ENCODE peak calls at places on chromosomes 5 and 9, in eight cellular contexts. R is body of pancreas, E is esophagus squamous epithelium, Z is Peyer's patch, H is cardiac muscle cell, G is transverse colon, B is NT2/D1, P is tibial artery. L is an unnamed sample. For H3K9me3 and H3K4me1, the result is how much of the 10 kb centered on the place peaks cover.

GRCh38 chr9:131395027-131395744 is 1.3 kb downstream of the PRRC2B start:
- DNase-seq in Z (peak), H (no peak), R (peak), G (peak), B (no peak), P (no peak), E (no peak), L (peak)

GRCh38 chr5:180172447-180173197 is 36.4 kb downstream of the RASGEF1C start:
- DNase-seq in H (peak), B (no peak), R (peak), Z (no peak), E (no peak), P (no peak), G (no peak), L (no peak)

GRCh38 chr5:138632900-138633489 is 57.8 kb upstream of the HSPA9 start:
- DNase-seq in B (peak), Z (no peak), R (peak), H (peak), P (peak), G (peak), E (no peak), L (peak)

GRCh38 chr9:36956908-36957307 is 77.2 kb downstream of the PAX5 start:
- DNase-seq in B (no peak), H (no peak), Z (no peak), P (no peak), G (no peak), E (no peak), R (no peak), L (no peak)

GRCh38 chr5:143055596-143056330 is 285.6 kb downstream of the ARHGAP26 start:
- DNase-seq in G (no peak), B (no peak), E (no peak), P (no peak), R (no peak), H (no peak), Z (no peak), L (no peak)

GRCh38 chr9:121317737-121318630 is 50.0 kb downstream of the GSN start:
- DNase-seq in R (peak), E (no peak), G (no peak), Z (no peak), H (no peak), B (no peak), P (peak), L (no peak)

GRCh38 chr5:98301567-98301966 is 471.9 kb upstream of the RGMB start:
- DNase-seq in E (no peak), Z (no peak), P (no peak), B (no peak), H (no peak), R (no peak), G (no peak), L (no peak)

GRCh38 chr9:71058660-71059059 is 62.8 kb downstream of the TRPM3 start:
- DNase-seq in B (no peak), H (no peak), R (no peak), P (no peak), Z (no peak), E (no peak), G (no peak), L (no peak)

GRCh38 chr9:36665387-36665786 is 92.7 kb downstream of the MELK start:
- DNase-seq in H (no peak), B (no peak), R (no peak), E (no peak), G (no peak), P (no peak), Z (no peak), L (no peak)

GRCh38 chr9:69671904-69672827 is at the start of gene APBA1:
- DNase-seq in P (peak), E (no peak), G (peak), B (peak), H (peak), R (peak), Z (no peak), L (peak)

GRCh38 chr5:34534237-34535108 is 121.7 kb upstream of the RAI14 start:
- DNase-seq in R (no peak), G (no peak), Z (no peak), H (no peak), E (no peak), B (no peak), P (no peak), L (no peak)

GRCh38 chr9:94922691-94923107 is 196.2 kb downstream of the AOPEP start:
- DNase-seq in H (no peak), Z (no peak), E (no peak), B (no peak), P (peak), G (no peak), R (no peak), L (no peak)

GRCh38 chr5:55438931-55439477 is 95.8 kb downstream of the PLPP1 start:
- DNase-seq in P (peak), E (no peak), B (no peak), Z (no peak), R (no peak), H (peak), G (peak), L (no peak)

GRCh38 chr9:123358181-123358894 is 2.3 kb downstream of the CRB2 start:
- DNase-seq in G (no peak), E (no peak), P (no peak), R (no peak), Z (no peak), H (no peak), B (no peak), L (no peak)

GRCh38 chr5:111935835-111936234 is 178.8 kb upstream of the NREP start:
- DNase-seq in B (peak), H (no peak), E (no peak), Z (no peak), R (no peak), G (no peak), P (no peak), L (no peak)

GRCh38 chr5:108881133-108881532 is 133.4 kb downstream of the FER start:
- DNase-seq in P (no peak), E (no peak), H (no peak), R (no peak), Z (no peak), G (no peak), B (no peak), L (no peak)
- H3K9me3 ChIP-seq in P (under half), E (under half), H (under half), R (under half), Z (under half), G (under half), B (under half), L (under half)

GRCh38 chr5:62342476-62342837 is 36.5 kb downstream of the KIF2A start:
- DNase-seq in P (no peak), G (no peak), E (no peak), H (no peak), B (no peak), R (no peak), Z (no peak), L (no peak)

GRCh38 chr5:62341783-62342475 is 35.9 kb downstream of the KIF2A start:
- DNase-seq in R (no peak), P (no peak), B (no peak), E (no peak), Z (no peak), H (no peak), G (no peak), L (peak)

GRCh38 chr5:62340979-62341378 is 35.0 kb downstream of the KIF2A start:
- DNase-seq in Z (no peak), G (no peak), R (no peak), P (no peak), H (no peak), B (no peak), E (no peak), L (no peak)

GRCh38 chr5:62343428-62343827 is 37.4 kb downstream of the KIF2A start:
- DNase-seq in R (no peak), B (no peak), E (no peak), G (no peak), Z (no peak), H (no peak), P (no peak), L (no peak)

DNA sequence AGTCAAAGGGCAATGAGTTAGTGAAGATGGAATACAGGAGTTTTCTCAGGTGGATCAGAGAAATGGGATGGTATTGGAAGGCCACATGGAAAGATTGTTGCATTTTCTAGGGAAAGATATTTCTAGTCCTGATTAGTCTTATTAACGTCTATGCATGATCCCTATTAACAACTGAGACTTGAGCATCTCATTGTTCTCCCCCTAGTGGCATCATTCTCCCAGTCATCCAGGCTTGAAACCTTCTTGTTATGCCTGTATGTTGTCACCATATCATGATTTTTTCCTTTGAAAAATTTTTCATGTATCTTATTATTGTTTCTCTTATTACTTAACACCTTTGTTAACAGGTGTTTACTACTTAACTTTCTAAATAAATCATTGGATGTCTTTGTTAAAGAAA is 34.4 kb downstream of the KIF2A start:
- DNase-seq in B (no peak), H (no peak), G (no peak), E (no peak), Z (no peak), R (no peak), P (no peak), L (peak)
- H3K4me1 ChIP-seq in B (under half), H (under half), G (under half), E (under half), Z (under half), R (under half), P (under half), L (under half)

GRCh38 chr5:133287500-133287899 is 235.7 kb downstream of the HSPA4 start:
- DNase-seq in R (peak), P (no peak), H (peak), B (peak), G (peak), Z (peak), E (no peak), L (no peak)
- H3K9me3 ChIP-seq in R (under half), P (under half), H (under half), B (under half), G (under half), Z (under half), E (under half), L (under half)

DNA sequence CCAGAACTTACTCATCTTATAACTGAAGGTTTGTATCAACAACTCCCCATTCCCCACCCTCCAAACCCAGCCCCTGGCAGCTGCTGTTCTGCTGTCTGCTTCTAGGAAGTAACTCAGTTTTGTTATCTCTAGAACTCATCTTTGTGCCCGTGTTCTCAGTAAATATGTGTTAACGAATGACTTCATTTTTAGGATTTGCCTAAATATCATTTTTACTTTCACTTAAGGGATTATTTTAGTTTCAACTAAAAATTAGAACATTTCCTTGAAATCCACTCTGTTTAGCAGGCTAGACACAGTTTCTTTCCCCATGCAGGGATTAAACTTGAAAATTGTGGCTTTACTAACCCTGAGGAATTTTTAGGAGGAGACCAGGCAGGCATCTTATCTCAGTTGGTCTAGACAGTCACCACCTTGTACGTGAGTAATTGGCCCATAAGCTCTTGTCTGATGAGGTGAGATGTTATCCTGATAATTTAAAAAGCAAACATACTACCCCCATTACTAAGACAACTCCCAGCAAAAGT is 68.2 kb upstream of the TNFAIP8 start:
- DNase-seq in R (no peak), E (no peak), P (no peak), Z (peak), B (no peak), G (no peak), H (no peak), L (no peak)
- H3K4me1 ChIP-seq in R (half or more), E (under half), P (under half), Z (under half), B (under half), G (under half), H (under half), L (half or more)

GRCh38 chr5:3119435-3119834 is 368.0 kb upstream of the IRX2 start:
- DNase-seq in P (no peak), H (no peak), G (no peak), Z (no peak), E (no peak), B (no peak), R (no peak), L (no peak)

GRCh38 chr5:3116366-3116765 is 364.9 kb upstream of the IRX2 start:
- DNase-seq in E (no peak), P (no peak), B (no peak), G (no peak), R (no peak), Z (no peak), H (no peak), L (no peak)

GRCh38 chr5:3120013-3120412 is 368.5 kb upstream of the IRX2 start:
- DNase-seq in R (no peak), E (no peak), B (no peak), H (no peak), G (no peak), P (no peak), Z (no peak), L (no peak)

GRCh38 chr5:3121813-3122212 is 370.3 kb upstream of the IRX2 start:
- DNase-seq in R (no peak), G (no peak), H (no peak), E (no peak), Z (no peak), P (no peak), B (no peak), L (no peak)

GRCh38 chr5:3118321-3118720 is 366.8 kb upstream of the IRX2 start:
- DNase-seq in E (no peak), Z (no peak), H (no peak), G (no peak), R (no peak), B (no peak), P (no peak), L (no peak)
- H3K9me3 ChIP-seq in E (under half), Z (under half), H (under half), G (under half), R (under half), B (under half), P (under half), L (under half)

DNA sequence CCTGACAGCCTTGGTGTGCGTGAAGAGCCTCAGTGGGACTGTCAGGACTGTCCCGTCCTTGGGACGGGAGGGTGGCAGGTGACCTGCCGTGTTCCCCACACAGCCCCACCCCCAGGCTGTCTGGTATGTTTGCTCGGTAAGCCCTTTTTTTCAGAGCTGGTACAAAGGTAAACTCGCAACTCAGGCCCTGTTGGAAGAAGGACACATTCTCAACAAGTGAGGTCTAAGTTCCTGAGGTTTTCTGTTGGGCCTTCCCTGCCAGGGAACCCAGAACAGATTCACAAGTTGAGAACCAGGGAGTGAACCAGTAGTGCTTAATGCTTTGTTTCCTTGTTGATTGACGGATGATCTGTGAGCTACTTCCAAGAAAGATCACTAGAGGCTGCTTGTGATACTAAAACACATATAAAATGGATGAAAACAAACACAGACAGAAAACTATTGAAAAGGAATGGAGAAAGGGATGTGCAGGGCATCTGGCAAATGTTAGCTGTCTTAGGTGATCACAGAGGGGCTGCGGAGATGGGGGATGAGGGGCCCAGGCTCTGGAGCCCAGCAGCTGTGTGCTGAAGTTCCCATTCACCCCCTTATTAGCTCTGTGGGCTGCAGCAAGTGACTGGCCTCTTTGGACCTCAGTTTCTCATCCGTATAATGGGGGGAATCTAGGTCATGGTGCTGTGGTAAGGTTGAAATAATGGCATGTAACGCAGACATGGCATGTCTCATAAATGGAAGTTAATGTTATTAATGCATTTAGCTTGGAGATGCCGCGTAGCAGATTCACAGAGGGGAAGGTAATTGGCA is 2.7 kb downstream of the NDST1 start:
- DNase-seq in P (no peak), Z (no peak), H (no peak), B (no peak), G (peak), R (peak), E (no peak), L (no peak)
- H3K4me1 ChIP-seq in P (under half), Z (under half), H (half or more), B (under half), G (half or more), R (half or more), E (half or more), L (under half)

DNA sequence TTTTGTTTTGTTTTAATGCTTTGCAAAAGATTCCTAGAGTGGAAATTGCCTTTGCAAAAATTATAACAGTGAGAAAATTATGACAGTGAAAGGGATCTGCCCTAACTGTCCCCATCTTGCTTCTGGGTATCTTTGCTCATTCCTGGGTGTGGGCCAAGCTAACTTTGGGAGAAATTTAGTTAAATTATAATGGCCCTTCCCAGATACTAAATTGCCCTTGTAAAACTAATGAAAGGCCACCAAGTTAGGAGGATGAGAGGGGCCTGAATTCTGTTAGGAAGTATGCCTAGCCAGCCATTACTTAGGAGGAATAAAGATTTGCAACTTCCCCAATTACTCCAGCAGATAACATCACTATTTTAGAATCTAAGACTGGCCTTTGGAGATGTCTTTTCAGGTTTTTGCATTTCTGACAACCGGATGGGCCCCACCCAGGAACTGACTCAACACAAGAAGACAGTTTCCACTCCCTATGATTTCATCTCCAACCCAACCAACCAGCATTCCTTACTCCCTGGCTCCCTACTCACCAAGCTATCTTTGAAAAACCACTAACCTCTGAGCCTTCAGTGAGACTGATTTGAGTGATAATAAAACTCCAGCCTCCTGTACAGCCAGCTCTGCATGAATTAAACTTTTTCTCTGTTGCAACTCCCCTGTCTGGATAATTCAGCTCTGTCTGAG is 7.1 kb upstream of the IL12B start:
- DNase-seq in B (no peak), P (no peak), G (no peak), R (no peak), E (no peak), Z (no peak), H (no peak), L (peak)
- H3K9me3 ChIP-seq in B (under half), P (under half), G (under half), R (under half), E (under half), Z (under half), H (under half), L (under half)

GRCh38 chr9:134415026-134415425 is 88.8 kb downstream of the RXRA start:
- DNase-seq in G (no peak), P (no peak), R (no peak), H (no peak), E (no peak), Z (no peak), B (no peak), L (no peak)

GRCh38 chr9:134411451-134412297 is 85.4 kb downstream of the RXRA start:
- DNase-seq in Z (no peak), E (no peak), H (no peak), P (no peak), R (no peak), B (no peak), G (no peak), L (no peak)

GRCh38 chr9:134412298-134412711 is 86.0 kb downstream of the RXRA start:
- DNase-seq in Z (no peak), G (no peak), R (no peak), H (no peak), P (no peak), B (no peak), E (no peak), L (no peak)

GRCh38 chr9:134413890-134414731 is 87.9 kb downstream of the RXRA start:
- DNase-seq in B (no peak), E (no peak), R (peak), P (no peak), G (peak), H (no peak), Z (no peak), L (no peak)

DNA sequence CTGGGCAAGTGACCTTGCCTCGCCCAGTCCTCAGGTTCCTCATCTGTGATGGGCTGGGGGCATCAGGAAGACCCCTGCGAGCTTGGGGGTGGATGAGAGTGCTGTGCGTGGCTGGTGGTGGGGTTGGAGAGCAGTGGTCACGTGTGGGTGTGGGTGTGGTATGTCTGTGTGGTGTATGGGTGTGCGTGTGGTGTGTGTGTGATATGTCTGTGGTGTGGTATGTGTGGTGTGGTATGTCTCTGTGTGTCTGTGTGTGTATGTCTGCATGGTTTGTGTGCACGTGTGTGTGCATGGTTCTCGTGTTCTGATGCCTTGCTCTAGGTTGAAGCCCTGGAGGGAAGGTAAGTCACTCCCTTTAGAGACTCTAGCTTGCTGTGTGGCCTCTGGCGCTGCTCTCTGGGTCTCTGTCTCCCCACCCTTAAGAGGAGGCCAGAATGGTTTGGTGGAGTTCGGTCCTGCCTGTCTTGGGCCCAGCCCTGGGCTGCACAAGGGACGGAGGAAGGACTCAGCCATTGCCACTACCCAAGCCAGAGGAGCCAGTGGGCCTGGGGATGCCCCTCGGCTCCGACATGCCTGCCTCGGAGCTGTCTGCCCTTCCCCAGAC is 87.0 kb downstream of the RXRA start:
- DNase-seq in P (no peak), R (no peak), H (no peak), Z (no peak), G (no peak), B (no peak), E (no peak), L (no peak)
- H3K4me1 ChIP-seq in P (under half), R (under half), H (under half), Z (under half), G (under half), B (under half), E (half or more), L (under half)

DNA sequence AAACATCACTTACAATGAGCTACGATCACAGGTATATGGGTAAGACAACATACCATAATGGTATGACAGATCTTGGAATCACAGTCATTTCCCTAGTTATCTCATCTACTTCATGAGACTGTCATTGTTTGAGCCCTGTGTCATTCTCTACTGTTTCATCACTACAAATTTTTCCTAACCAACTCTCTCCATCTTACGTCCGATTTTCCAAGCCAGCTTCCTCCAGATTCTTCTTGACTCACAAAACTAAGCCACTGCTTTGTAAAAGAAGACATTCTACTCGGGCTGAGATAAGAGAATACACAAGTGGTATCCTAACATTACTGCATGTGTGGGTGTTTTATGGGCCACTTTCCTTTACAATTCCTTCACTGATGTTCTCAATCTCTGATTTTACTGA is 49.6 kb downstream of the SERINC5 start:
- DNase-seq in G (no peak), Z (no peak), R (no peak), P (no peak), B (no peak), H (no peak), E (no peak), L (no peak)
- H3K9me3 ChIP-seq in G (under half), Z (under half), R (under half), P (under half), B (under half), H (under half), E (under half), L (under half)

L was measured in CD4-positive, CD25-positive, alpha-beta regulatory T cell.